ENCODE peak calls at places on chromosomes 3 and 15, in four cellular contexts. K, N, Y and X are unnamed samples.

GRCh38 chr15:94001113-94001919 is 230.0 kb upstream of the MCTP2 start:
- DNase-seq in K (no peak), N (no peak), Y (no peak), X (no peak)

GRCh38 chr15:90189781-90190467 is 11.2 kb upstream of the SEMA4B start:
- DNase-seq in K (no peak), N (no peak), Y (peak), X (no peak)

GRCh38 chr3:9622438-9622837 is 26.9 kb upstream of the MTMR14 start:
- DNase-seq in K (no peak), N (no peak), Y (no peak), X (no peak)

GRCh38 chr15:28783466-28783865 is 65.0 kb downstream of the GOLGA6L7 start:
- DNase-seq in K (no peak), N (no peak), Y (no peak), X (no peak)

GRCh38 chr3:13407926-13408325 is 12.2 kb downstream of the NUP210 start:
- DNase-seq in K (no peak), N (no peak), Y (no peak), X (no peak)

GRCh38 chr3:152474585-152474984 is 205.9 kb downstream of the MBNL1 start:
- DNase-seq in K (no peak), N (peak), Y (no peak), X (peak)

GRCh38 chr3:171876651-171877272 is 33.6 kb downstream of the TMEM212 start:
- DNase-seq in K (no peak), N (no peak), Y (no peak), X (no peak)

GRCh38 chr3:53079147-53079546 is 33.3 kb upstream of the SFMBT1 start:
- DNase-seq in K (no peak), N (no peak), Y (no peak), X (no peak)

GRCh38 chr15:62756326-62756994 is 286.1 kb upstream of the TPM1 start:
- DNase-seq in K (no peak), N (peak), Y (no peak), X (no peak)

GRCh38 chr15:36596915-36597314 is 17.5 kb downstream of the CDIN1 start:
- DNase-seq in K (no peak), N (no peak), Y (no peak), X (no peak)

GRCh38 chr3:162938073-162938472 is 1441.5 kb downstream of the OTOL1 start:
- DNase-seq in K (no peak), N (no peak), Y (no peak), X (no peak)

GRCh38 chr3:61250784-61251173 is 473 bp downstream of the FHIT start:
- DNase-seq in K (no peak), N (peak), Y (peak), X (peak)

GRCh38 chr3:72306800-72307341 is 521.9 kb upstream of the PROK2 start:
- DNase-seq in K (peak), N (no peak), Y (no peak), X (no peak)

GRCh38 chr15:59595434-59595915 is 16.1 kb upstream of the GCNT3 start:
- DNase-seq in K (no peak), N (peak), Y (no peak), X (no peak)

GRCh38 chr3:44845528-44846520 is 15.9 kb upstream of the TMEM42 start:
- DNase-seq in K (no peak), N (no peak), Y (no peak), X (no peak)

GRCh38 chr3:54999801-55000200 is 71.9 kb upstream of the LRTM1 start:
- DNase-seq in K (no peak), N (no peak), Y (no peak), X (no peak)

GRCh38 chr3:180102134-180102533 is 65.4 kb upstream of the PEX5L start:
- DNase-seq in K (peak), N (peak), Y (no peak), X (no peak)

GRCh38 chr15:90035835-90036220 is 34.7 kb downstream of the ZNF710 start:
- DNase-seq in K (no peak), N (no peak), Y (no peak), X (no peak)

GRCh38 chr3:123728014-123728413 is 143.2 kb upstream of the HACD2 start:
- DNase-seq in K (no peak), N (no peak), Y (no peak), X (no peak)

GRCh38 chr3:85170646-85171045 is 211.9 kb downstream of the CADM2 start:
- DNase-seq in K (no peak), N (no peak), Y (no peak), X (no peak)

GRCh38 chr3:119230745-119231144 is 9.9 kb downstream of the B4GALT4 start:
- DNase-seq in K (no peak), N (no peak), Y (no peak), X (no peak)

GRCh38 chr3:119229190-119229589 is 11.5 kb downstream of the B4GALT4 start:
- DNase-seq in K (no peak), N (no peak), Y (no peak), X (no peak)

GRCh38 chr3:119230071-119230470 is 10.6 kb downstream of the B4GALT4 start:
- DNase-seq in K (no peak), N (no peak), Y (no peak), X (no peak)

GRCh38 chr3:119228290-119229145 is 12.2 kb downstream of the B4GALT4 start:
- DNase-seq in K (no peak), N (no peak), Y (no peak), X (no peak)

GRCh38 chr3:119227064-119227850 is 13.4 kb downstream of the B4GALT4 start:
- DNase-seq in K (no peak), N (peak), Y (no peak), X (no peak)
- TF ChIP-seq HDAC6 in K (no peak), N (no peak), Y (no peak), X (no peak)

DNA sequence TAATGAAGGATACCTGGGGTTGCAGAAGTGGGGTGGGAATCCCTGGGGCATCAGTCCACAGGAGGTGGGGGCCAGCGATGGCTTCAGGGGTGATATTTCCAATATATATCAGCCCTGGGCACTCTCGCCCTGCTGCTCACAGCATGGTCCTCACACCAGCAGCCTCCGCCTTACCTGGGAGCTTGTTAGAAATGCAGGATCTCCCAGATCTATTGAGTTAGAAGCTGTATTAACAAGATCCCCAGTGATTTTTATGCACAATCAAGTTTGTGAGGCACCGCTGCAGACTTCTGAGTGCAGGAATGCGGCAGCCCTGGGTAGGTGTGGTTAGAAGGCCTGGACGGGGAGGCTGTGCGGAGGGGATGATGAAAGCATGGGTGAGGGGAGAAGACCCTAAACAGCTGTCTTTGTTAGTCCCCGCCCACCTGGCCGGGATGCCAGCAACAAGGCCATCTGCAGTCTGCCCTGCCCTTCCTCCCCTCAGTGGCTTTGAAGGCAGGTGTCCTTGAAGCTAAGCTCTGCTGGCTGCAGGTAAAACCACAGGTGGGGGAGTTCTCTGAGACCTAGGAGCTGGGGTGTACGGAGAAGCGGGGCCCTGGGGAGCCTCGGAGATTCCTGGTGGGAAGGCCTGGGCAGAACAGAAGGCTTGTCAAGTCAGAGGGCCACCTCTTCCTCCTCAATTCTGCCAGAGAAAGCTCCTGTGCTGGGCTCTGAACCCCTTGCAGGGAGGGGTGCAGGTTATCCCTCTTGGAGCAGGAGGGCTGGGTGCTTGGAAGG is 11.4 kb downstream of the FAM107A start:
- DNase-seq in K (no peak), N (no peak), Y (no peak), X (no peak)
- H2AFZ ChIP-seq in K (no peak), N (no peak), Y (no peak), X (no peak)

GRCh38 chr15:88467935-88468528 is 524 bp downstream of the MRPS11 start:
- DNase-seq in K (no peak), N (no peak), Y (peak), X (no peak)
- TF ChIP-seq HDAC6 in K (no peak), N (no peak), Y (no peak), X (no peak)

GRCh38 chr3:126474498-126475410 is 937 bp downstream of the ZXDC start:
- DNase-seq in K (no peak), N (no peak), Y (no peak), X (no peak)
- H2AFZ ChIP-seq in K (no peak), N (no peak), Y (peak), X (no peak)